ENCODE peak calls at places on chromosomes 2 and 18, in four cellular contexts. A is PC-9, Y is mammary epithelial cell, G is IMR-90. O is an unnamed sample.

GRCh38 chr2:174477772-174478171 is 9.1 kb downstream of the GPR155 start:
- DNase-seq in A (no peak), Y (no peak), G (no peak), O (no peak)

GRCh38 chr2:94870392-94871225 is 621 bp upstream of the TEKT4 start:
- DNase-seq in A (peak), Y (no peak), G (no peak), O (no peak)

GRCh38 chr2:197103363-197103762 is 176.9 kb upstream of the PGAP1 start:
- DNase-seq in A (no peak), Y (no peak), G (no peak), O (no peak)

GRCh38 chr18:54378057-54378456 is 20.4 kb downstream of the C18orf54 start:
- DNase-seq in A (no peak), Y (no peak), G (no peak), O (no peak)

GRCh38 chr2:217803639-217803932 is 199.2 kb downstream of the TNS1 start:
- DNase-seq in A (no peak), Y (no peak), G (no peak), O (no peak)

GRCh38 chr2:178328037-178328436 is 122.9 kb downstream of the PRKRA start:
- DNase-seq in A (no peak), Y (no peak), G (peak), O (no peak)

GRCh38 chr2:8407332-8407731 is 274.5 kb upstream of the ID2 start:
- DNase-seq in A (no peak), Y (no peak), G (no peak), O (no peak)

GRCh38 chr18:51009071-51009470 is 20.9 kb upstream of the SMAD4 start:
- DNase-seq in A (no peak), Y (no peak), G (peak), O (no peak)

GRCh38 chr18:58396966-58397365 is 231.9 kb downstream of the ALPK2 start:
- DNase-seq in A (no peak), Y (no peak), G (no peak), O (no peak)

GRCh38 chr2:195848119-195848899 is 191.3 kb downstream of the SLC39A10 start:
- DNase-seq in A (no peak), Y (no peak), G (no peak), O (no peak)

GRCh38 chr2:195837987-195838386 is 181.0 kb downstream of the SLC39A10 start:
- DNase-seq in A (no peak), Y (no peak), G (peak), O (no peak)

GRCh38 chr2:195842932-195843331 is 185.9 kb downstream of the SLC39A10 start:
- DNase-seq in A (no peak), Y (no peak), G (no peak), O (no peak)
- H3K4me3 ChIP-seq in A (no peak), Y (no peak), G (no peak), O (no peak)

GRCh38 chr2:234352270-234352669 is 144.6 kb downstream of the ARL4C start:
- DNase-seq in A (no peak), Y (no peak), G (no peak), O (no peak)

GRCh38 chr2:234343297-234343696 is 153.6 kb downstream of the ARL4C start:
- DNase-seq in A (no peak), Y (no peak), G (peak), O (no peak)

GRCh38 chr2:234344041-234344440 is 152.8 kb downstream of the ARL4C start:
- DNase-seq in A (no peak), Y (no peak), G (no peak), O (no peak)

GRCh38 chr2:234348081-234348480 is 148.8 kb downstream of the ARL4C start:
- DNase-seq in A (no peak), Y (no peak), G (no peak), O (peak)
- H3K27ac ChIP-seq in A (no peak), Y (no peak), G (no peak), O (no peak)

GRCh38 chr2:131105156-131105949 is at the start of gene PLEKHB2:
- DNase-seq in A (peak), Y (peak), G (peak), O (peak)
- TF ChIP-seq CTCF in A (no peak), Y (no peak), G (peak), O (no peak)

GRCh38 chr2:11305958-11306357 is 38.5 kb downstream of the ROCK2 start:
- DNase-seq in A (no peak), Y (peak), G (peak), O (no peak)
- H3K4me3 ChIP-seq in A (no peak), Y (no peak), G (no peak), O (no peak)

GRCh38 chr2:96527990-96528679 is 8.4 kb upstream of the ARID5A start:
- DNase-seq in A (no peak), Y (no peak), G (peak), O (peak)
- H3K27ac ChIP-seq in A (no peak), Y (no peak), G (peak), O (peak)